ENCODE peak calls at places on chromosome 18, in four cellular contexts. A, V, Q and N are unnamed samples.

GRCh38 chr18:63677490-63678225 is 16.0 kb upstream of the SERPINB3 start:
- DNase-seq in A (no peak), V (no peak), Q (no peak), N (no peak)

GRCh38 chr18:1092228-1092627 is 187.6 kb downstream of the ADCYAP1 start:
- DNase-seq in Q (peak), A (no peak), V (no peak), N (no peak)

GRCh38 chr18:3207565-3207964 is 12.2 kb downstream of the MYOM1 start:
- DNase-seq in V (no peak), A (no peak), Q (no peak), N (no peak)

GRCh38 chr18:36697905-36698304 is 130.9 kb downstream of the TPGS2 start:
- DNase-seq in A (no peak), V (no peak), Q (no peak), N (no peak)

GRCh38 chr18:10239138-10239537 is 215.3 kb upstream of the APCDD1 start:
- DNase-seq in V (no peak), Q (no peak), A (no peak), N (no peak)

GRCh38 chr18:36419188-36419912 is 121.8 kb downstream of the FHOD3 start:
- DNase-seq in V (no peak), Q (no peak), A (no peak), N (peak)

GRCh38 chr18:78735131-78736014 is 244.2 kb upstream of the SALL3 start:
- DNase-seq in V (no peak), Q (peak), A (peak), N (no peak)

GRCh38 chr18:77271720-77272481 is 22.3 kb downstream of the GALR1 start:
- DNase-seq in V (no peak), A (no peak), Q (no peak), N (no peak)

GRCh38 chr18:34023471-34023870 is 201.2 kb downstream of the NOL4 start:
- DNase-seq in A (no peak), V (no peak), Q (no peak), N (no peak)

GRCh38 chr18:36043153-36043552 is 24.2 kb downstream of the RPRD1A start:
- DNase-seq in V (no peak), A (no peak), Q (no peak), N (no peak)

GRCh38 chr18:51135795-51136194 is 61.7 kb downstream of the MEX3C start:
- DNase-seq in Q (peak), V (no peak), A (no peak), N (no peak)

GRCh38 chr18:35618703-35619102 is 37.2 kb downstream of the GALNT1 start:
- DNase-seq in V (no peak), Q (no peak), A (no peak), N (no peak)

GRCh38 chr18:74228312-74228711 is 63.5 kb downstream of the CYB5A start:
- DNase-seq in V (no peak), Q (no peak), A (no peak), N (no peak)

GRCh38 chr18:28999711-29000110 is 822.8 kb upstream of the CDH2 start:
- DNase-seq in V (no peak), A (no peak), Q (no peak), N (no peak)

GRCh38 chr18:60372598-60372997 is at the start of gene MC4R:
- DNase-seq in A (no peak), V (peak), Q (peak), N (peak)

GRCh38 chr18:51196811-51197660 is 445 bp downstream of the MEX3C start:
- DNase-seq in Q (peak), A (peak), V (no peak), N (peak)

GRCh38 chr18:11154369-11154982 is 5.1 kb upstream of the PIEZO2 start:
- DNase-seq in A (no peak), V (no peak), Q (no peak), N (no peak)

GRCh38 chr18:23875966-23876365 is 138.6 kb upstream of the TTC39C start:
- DNase-seq in Q (no peak), V (no peak), A (no peak), N (no peak)

GRCh38 chr18:55778731-55779460 is 190.9 kb upstream of the TCF4 start:
- DNase-seq in Q (no peak), A (no peak), V (no peak), N (no peak)

GRCh38 chr18:48897531-48897930 is 53.2 kb downstream of the SMAD7 start:
- DNase-seq in A (no peak), V (no peak), Q (no peak), N (no peak)

GRCh38 chr18:57901819-57902600 is 98.9 kb upstream of the ATP8B1 start:
- DNase-seq in A (peak), V (no peak), Q (no peak), N (no peak)

GRCh38 chr18:369224-370010 is 101.6 kb upstream of the THOC1 start:
- DNase-seq in Q (no peak), A (no peak), V (no peak), N (no peak)

GRCh38 chr18:63208676-63209075 is 110.9 kb downstream of the BCL2 start:
- DNase-seq in Q (no peak), A (no peak), V (no peak), N (no peak)

GRCh38 chr18:35191252-35192025 is 49.4 kb upstream of the ZNF397 start:
- DNase-seq in V (no peak), A (no peak), Q (peak), N (no peak)

GRCh38 chr18:37334494-37335125 is 231.0 kb downstream of the CELF4 start:
- DNase-seq in A (no peak), Q (no peak), V (no peak), N (no peak)

GRCh38 chr18:70522183-70522582 is 233.3 kb downstream of the SOCS6 start:
- DNase-seq in A (no peak), Q (no peak), V (no peak), N (no peak)

GRCh38 chr18:58526425-58527115 is 102.3 kb downstream of the ALPK2 start:
- DNase-seq in Q (no peak), A (no peak), V (no peak), N (no peak)

GRCh38 chr18:75407468-75408437 is 19.8 kb downstream of the SMIM21 start:
- DNase-seq in V (no peak), A (no peak), Q (no peak), N (no peak)

GRCh38 chr18:2984703-2985261 is 28.2 kb downstream of the LPIN2 start:
- DNase-seq in V (no peak), A (no peak), Q (no peak), N (no peak)

GRCh38 chr18:54130631-54131030 is 93.8 kb downstream of the MBD2 start:
- DNase-seq in A (no peak), V (no peak), Q (peak), N (no peak)

GRCh38 chr18:78765142-78765541 is 214.5 kb upstream of the SALL3 start:
- DNase-seq in V (no peak), A (peak), Q (no peak), N (no peak)

GRCh38 chr18:61893304-61893970 is 630 bp upstream of the RNF152 start:
- DNase-seq in A (peak), V (peak), Q (peak), N (peak)

GRCh38 chr18:41660654-41661053 is 294.4 kb upstream of the PIK3C3 start:
- DNase-seq in V (no peak), A (no peak), Q (no peak), N (no peak)

GRCh38 chr18:78709271-78709809 is 270.3 kb upstream of the SALL3 start:
- DNase-seq in A (no peak), V (no peak), Q (no peak), N (no peak)

GRCh38 chr18:45672637-45673036 is 51.3 kb upstream of the SLC14A1 start:
- DNase-seq in V (no peak), A (no peak), Q (no peak), N (no peak)

GRCh38 chr18:62332964-62333695 is 8.0 kb downstream of the TNFRSF11A start:
- DNase-seq in A (no peak), V (no peak), Q (no peak), N (no peak)